ENCODE peak calls at places on chromosomes 7 and 10, in ten cellular contexts. G, N, W, M, P, T, L, D, R and X are unnamed samples.

GRCh38 chr7:26490631-26491624 is 199.3 kb downstream of the SNX10 start:
- DNase-seq in G (no peak), W (no peak), L (no peak), M (peak; percentile 35), R (peak; percentile 88), N (no peak), D (no peak), T (no peak), P (no peak), X (no peak)

GRCh38 chr10:92627845-92628480 is 35.0 kb downstream of the KIF11 start:
- DNase-seq in T (no peak), D (no peak), L (peak; percentile 57), W (no peak), N (no peak), G (no peak), M (no peak), P (no peak), R (no peak), X (no peak)

GRCh38 chr7:21092923-21093702 is 306.4 kb upstream of the SP8 start:
- DNase-seq in L (no peak), M (no peak), P (no peak), D (no peak), W (no peak), G (no peak), R (no peak), T (no peak), N (no peak), X (no peak)

GRCh38 chr7:70093496-70093895 is 495.2 kb downstream of the AUTS2 start:
- DNase-seq in T (peak; percentile 74), M (no peak), D (no peak), P (no peak), W (no peak), N (peak; percentile 4), L (no peak), R (peak; percentile 36), G (no peak), X (no peak)

GRCh38 chr7:155463114-155463811 is 5.3 kb downstream of the EN2 start:
- DNase-seq in D (no peak), R (no peak), L (no peak), P (no peak), T (no peak), W (no peak), M (no peak), G (no peak), N (no peak), X (no peak)

GRCh38 chr7:2592375-2592865 is 33.6 kb downstream of the IQCE start:
- DNase-seq in T (no peak), R (no peak), P (no peak), G (no peak), N (no peak), W (no peak), M (no peak), D (no peak), L (no peak), X (no peak)

GRCh38 chr7:154372106-154372505 is 319.9 kb downstream of the DPP6 start:
- DNase-seq in M (no peak), D (no peak), W (no peak), T (no peak), N (no peak), R (no peak), P (no peak), L (no peak), G (no peak), X (no peak)

GRCh38 chr10:60490013-60490412 is 100.3 kb upstream of the ANK3 start:
- DNase-seq in N (no peak), G (no peak), M (peak; percentile 18), T (no peak), R (no peak), P (no peak), W (no peak), D (no peak), L (no peak), X (no peak)

GRCh38 chr10:102808380-102808779 is 28.8 kb downstream of the CYP17A1 start:
- DNase-seq in M (no peak), P (no peak), W (no peak), R (no peak), L (no peak), N (no peak), T (no peak), G (no peak), D (no peak), X (no peak)

GRCh38 chr10:117411440-117412428 is 36.5 kb upstream of the PDZD8 start:
- DNase-seq in D (no peak), W (no peak), R (no peak), G (no peak), T (no peak), N (no peak), L (no peak), P (no peak), M (no peak), X (no peak)

GRCh38 chr7:79823246-79823951 is 311.2 kb upstream of the GNAI1 start:
- DNase-seq in T (peak; percentile 9), M (no peak), P (no peak), R (no peak), W (no peak), N (no peak), D (no peak), L (no peak), G (no peak), X (no peak)

GRCh38 chr7:1696671-1697498 is 26.8 kb downstream of the ELFN1 start:
- DNase-seq in G (no peak), L (no peak), D (peak; percentile 13), P (no peak), M (no peak), N (no peak), T (no peak), W (no peak), R (no peak), X (peak; percentile 37)

GRCh38 chr10:47245731-47246350 is 54.2 kb upstream of the GDF10 start:
- DNase-seq in P (no peak), D (no peak), G (no peak), L (no peak), R (no peak), W (no peak), N (no peak), T (no peak), M (no peak), X (no peak)

GRCh38 chr10:25226775-25227682 is 52.2 kb downstream of the GPR158 start:
- DNase-seq in N (peak; percentile 28), D (no peak), G (no peak), L (peak; percentile 93), R (peak; percentile 19), T (peak; percentile 22), P (peak; percentile 16), M (no peak), W (no peak), X (no peak)

GRCh38 chr7:102202556-102202955 is 84.1 kb upstream of the SH2B2 start:
- DNase-seq in T (no peak), L (no peak), N (no peak), D (no peak), W (no peak), G (no peak), R (no peak), M (no peak), P (no peak), X (no peak)

GRCh38 chr10:63767512-63767911 is 246.3 kb downstream of the REEP3 start:
- DNase-seq in M (no peak), R (peak; percentile 19), N (peak; percentile 38), P (no peak), T (peak; percentile 62), D (no peak), G (no peak), W (no peak), L (peak; percentile 19), X (no peak)

GRCh38 chr7:70776627-70777101 is 355.3 kb upstream of the GALNT17 start:
- DNase-seq in W (peak; percentile 52), N (peak; percentile 28), T (peak; percentile 21), P (no peak), D (no peak), G (no peak), L (peak; percentile 93), M (no peak), R (no peak), X (no peak)

GRCh38 chr10:78627254-78627795 is 441.4 kb upstream of the ZMIZ1 start:
- DNase-seq in M (no peak), P (no peak), N (no peak), D (no peak), G (no peak), R (no peak), W (no peak), T (no peak), L (no peak), X (no peak)